ENCODE peak calls at places on chromosomes 12 and 14, in seven cellular contexts. Q, H, N, D, A, R and T are unnamed samples.

GRCh38 chr14:38065101-38065762 is 142.5 kb upstream of the SSTR1 start:
- DNase-seq in R (no peak), Q (peak; percentile 66), N (no peak), A (no peak), H (peak; percentile 52), D (no peak), T (no peak)

GRCh38 chr12:29754235-29755189 is 29.2 kb downstream of the TMTC1 start:
- DNase-seq in Q (no peak), R (no peak), N (peak; percentile 31), D (no peak), H (no peak), A (no peak), T (no peak)

GRCh38 chr12:93783827-93784226 is 106.7 kb downstream of the CRADD start:
- DNase-seq in A (no peak), R (no peak), Q (no peak), N (no peak), D (no peak), H (no peak), T (no peak)

GRCh38 chr12:26818636-26819035 is 14.4 kb downstream of the ITPR2 start:
- DNase-seq in A (no peak), H (no peak), Q (no peak), D (no peak), N (no peak), R (no peak), T (no peak)

GRCh38 chr12:54338682-54339296 is 13.9 kb downstream of the COPZ1 start:
- DNase-seq in D (no peak), H (no peak), A (no peak), R (no peak), Q (no peak), N (no peak), T (no peak)

GRCh38 chr12:27575780-27576154 is 51.8 kb downstream of the PPFIBP1 start:
- DNase-seq in N (no peak), R (no peak), Q (no peak), A (no peak), H (no peak), D (no peak), T (no peak)

GRCh38 chr14:101716077-101716950 is 45.2 kb upstream of the PPP2R5C start:
- DNase-seq in R (peak; percentile 59), H (no peak), A (no peak), D (no peak), Q (no peak), N (no peak), T (no peak)

GRCh38 chr12:53572134-53572758 is 53.9 kb downstream of the ATF7 start:
- DNase-seq in A (no peak), H (no peak), D (no peak), Q (no peak), R (no peak), N (no peak), T (no peak)

GRCh38 chr12:22700126-22700525 is 75.2 kb downstream of the ETNK1 start:
- DNase-seq in R (no peak), D (no peak), H (no peak), N (no peak), Q (no peak), A (no peak), T (no peak)

GRCh38 chr12:110694330-110694891 is 5.5 kb upstream of the HVCN1 start:
- DNase-seq in D (no peak), N (peak; percentile 38), Q (no peak), R (no peak), H (peak; percentile 53), A (peak; percentile 53), T (no peak)

GRCh38 chr12:104720346-104721064 is 237.6 kb downstream of the SLC41A2 start:
- DNase-seq in R (no peak), Q (no peak), D (no peak), A (no peak), N (no peak), H (peak; percentile 87), T (no peak)

GRCh38 chr12:129911437-129912049 is 7.7 kb upstream of the TMEM132D start:
- DNase-seq in Q (peak; percentile 49), R (no peak), N (peak; percentile 12), A (peak; percentile 65), D (no peak), H (peak; percentile 57), T (no peak)

GRCh38 chr14:95222870-95223398 is 65.6 kb upstream of the DICER1 start:
- DNase-seq in A (no peak), Q (no peak), N (no peak), H (no peak), D (no peak), R (no peak), T (no peak)

GRCh38 chr12:49092816-49093406 is 1.7 kb downstream of the DHH start:
- DNase-seq in D (no peak), N (no peak), R (no peak), A (no peak), Q (no peak), H (no peak), T (no peak)

GRCh38 chr12:77124767-77125166 is 59.4 kb upstream of the E2F7 start:
- DNase-seq in H (no peak), D (no peak), A (no peak), R (no peak), N (no peak), Q (no peak), T (no peak)

GRCh38 chr14:34199585-34199984 is 248.7 kb upstream of the EGLN3 start:
- DNase-seq in H (no peak), N (no peak), Q (no peak), D (no peak), A (no peak), R (no peak), T (no peak)

GRCh38 chr12:30794020-30794419 is 39.3 kb upstream of the CAPRIN2 start:
- DNase-seq in R (no peak), H (no peak), Q (no peak), N (no peak), A (no peak), D (no peak), T (no peak)

DNA sequence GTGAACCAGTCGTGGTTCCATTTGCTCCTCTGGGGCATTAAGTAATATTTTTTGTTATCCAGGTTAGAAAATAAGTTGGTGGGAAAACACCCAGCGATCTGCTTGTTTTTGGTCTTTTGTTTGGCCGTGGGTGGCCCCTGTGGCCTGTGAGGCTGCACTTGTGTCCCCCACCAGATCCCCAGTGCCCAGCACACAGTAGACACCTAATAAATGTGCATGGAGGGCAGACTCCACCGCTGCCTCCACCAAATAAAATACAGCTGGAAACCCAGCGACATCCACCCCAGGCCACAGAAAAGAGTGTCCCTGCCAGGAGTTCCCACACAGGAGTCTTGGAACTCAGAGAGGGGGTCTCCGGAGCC is 8.3 kb upstream of the PPP1R13B start:
- DNase-seq in D (no peak), N (no peak), Q (no peak), A (no peak), H (no peak), R (no peak), T (no peak)
- H3K4me3 ChIP-seq in D (no peak overlapping the region), N (no peak overlapping the region), Q (no peak overlapping the region), A (no peak overlapping the region), H (no peak overlapping the region), R (no peak overlapping the region), T (no peak overlapping the region)

DNA sequence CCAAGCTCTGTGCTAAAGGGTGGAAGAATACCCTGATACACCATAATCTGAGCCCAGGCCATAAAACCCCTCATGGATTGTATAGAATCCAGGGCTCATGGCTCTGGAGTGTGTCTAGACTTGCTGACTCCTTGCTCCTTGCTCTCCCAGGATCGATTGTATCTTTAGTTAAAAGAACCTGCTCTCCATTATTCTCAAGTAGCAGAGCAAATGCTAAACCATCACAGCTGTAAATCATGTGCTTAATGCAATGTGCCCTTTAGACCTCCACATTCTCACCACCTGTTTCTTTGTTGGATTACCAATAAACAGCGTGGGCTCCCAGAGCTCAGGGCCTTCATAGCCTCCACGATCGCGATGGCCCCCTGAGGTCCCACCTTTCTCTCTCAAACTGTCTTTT is 411.6 kb upstream of the FBXO33 start:
- DNase-seq in A (no peak), N (no peak), Q (no peak), R (no peak), H (no peak), D (no peak), T (no peak)
- H3K27ac ChIP-seq in A (no peak overlapping the region), N (no peak overlapping the region), Q (no peak overlapping the region), R (no peak overlapping the region), H (no peak overlapping the region), D (no peak overlapping the region), T (no peak overlapping the region)

DNA sequence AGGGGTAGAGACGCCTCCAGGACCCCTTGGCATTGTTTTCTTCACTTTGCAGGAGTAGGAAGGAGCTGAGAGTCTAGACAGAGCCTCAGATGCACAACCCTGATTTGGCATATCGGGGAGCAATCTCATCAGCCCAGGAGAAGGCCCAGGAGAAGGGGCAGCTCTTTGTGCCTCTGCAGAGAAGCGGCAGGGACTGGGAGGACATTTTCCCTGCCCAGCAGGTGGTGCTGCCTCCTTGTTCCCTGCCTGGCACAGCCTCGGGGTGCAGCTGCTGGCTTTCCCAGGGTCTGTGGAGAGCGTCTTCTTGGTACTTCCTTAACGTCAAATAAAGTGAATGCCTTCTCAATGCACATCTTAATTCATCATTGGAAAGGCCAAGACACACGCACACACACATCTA is 419.5 kb downstream of the TMEM121 start:
- DNase-seq in D (no peak), R (no peak), Q (no peak), H (no peak), N (no peak), A (no peak), T (no peak)
- H3K9me3 ChIP-seq in D (peaks cover 80% of the 10 kb centered on the region), R (no peaks in the 10 kb centered on the region), Q (no peaks in the 10 kb centered on the region), H (no peaks in the 10 kb centered on the region), N (no peaks in the 10 kb centered on the region), A (no peaks in the 10 kb centered on the region), T (peaks cover 21% of the 10 kb centered on the region)

DNA sequence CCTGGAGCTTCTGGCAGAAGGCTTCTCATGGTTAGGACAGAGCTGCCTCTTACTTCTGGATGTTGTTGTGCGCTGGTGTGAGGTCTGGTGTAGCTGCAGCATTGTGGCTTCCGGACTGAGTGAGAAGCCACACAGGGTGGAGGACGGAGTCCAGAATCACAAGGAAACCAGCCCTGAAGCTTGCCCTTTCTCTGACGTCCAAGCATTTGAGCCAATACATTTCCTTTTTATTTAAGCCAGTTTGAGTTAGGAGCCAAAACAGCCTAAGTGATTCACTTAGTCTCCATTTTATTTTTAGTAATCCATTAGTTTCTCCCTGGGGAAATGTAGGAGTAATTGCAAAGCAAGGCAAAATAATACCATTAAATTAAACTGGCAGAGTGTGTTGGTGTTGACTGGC is 402.4 kb upstream of the RGS6 start:
- DNase-seq in D (no peak), N (peak; percentile 62), H (no peak), A (no peak), R (no peak), Q (no peak), T (no peak)
- H3K4me3 ChIP-seq in D (no peak overlapping the region), N (no peak overlapping the region), H (no peak overlapping the region), A (no peak overlapping the region), R (no peak overlapping the region), Q (no peak overlapping the region), T (no peak overlapping the region)